ENCODE peak calls at places on chromosomes 3 and 15, in five cellular contexts. R is Peyer's patch, W is cardiac muscle cell, D is left ventricle myocardium inferior, N is endothelial cell. Q is an unnamed sample.

GRCh38 chr15:74396445-74397238 is 29.2 kb upstream of the CYP11A1 start:
- DNase-seq in D (no peak), R (no peak), W (no peak), N (no peak), Q (peak)

GRCh38 chr3:24069045-24069444 is 124.0 kb downstream of the NR1D2 start:
- DNase-seq in D (no peak), W (peak), N (no peak), R (no peak), Q (no peak)

GRCh38 chr3:43699864-43700263 is 9.1 kb downstream of the ABHD5 start:
- DNase-seq in D (no peak), N (no peak), W (no peak), R (no peak), Q (no peak)

GRCh38 chr3:146739203-146739671 is 134.1 kb upstream of the PLSCR5 start:
- DNase-seq in D (no peak), R (no peak), W (no peak), N (no peak), Q (no peak)

GRCh38 chr3:69738291-69738690 is 973 bp upstream of the MITF start:
- DNase-seq in R (no peak), N (no peak), W (peak), D (no peak), Q (no peak)

GRCh38 chr15:63971427-63971805 is 74.9 kb downstream of the DAPK2 start:
- DNase-seq in N (no peak), R (peak), D (no peak), W (no peak), Q (no peak)

GRCh38 chr3:63364495-63364894 is 86.4 kb downstream of the SYNPR start:
- DNase-seq in W (peak), R (no peak), D (no peak), N (no peak), Q (no peak)

GRCh38 chr3:185362850-185363661 is at the start of gene MAP3K13:
- DNase-seq in N (peak), R (no peak), D (peak), W (peak), Q (no peak)

GRCh38 chr3:67808906-67809305 is 154.5 kb upstream of the SUCLG2 start:
- DNase-seq in W (no peak), D (no peak), N (no peak), R (no peak), Q (no peak)

GRCh38 chr3:155497930-155498647 is 204.6 kb upstream of the STRIT1 start:
- DNase-seq in R (no peak), N (no peak), D (no peak), W (peak), Q (no peak)

GRCh38 chr3:113035387-113035982 is 44.7 kb downstream of the GTPBP8 start:
- DNase-seq in N (peak), W (peak), R (no peak), D (no peak), Q (no peak)

GRCh38 chr3:119230071-119230470 is 10.6 kb downstream of the B4GALT4 start:
- DNase-seq in W (no peak), D (no peak), R (no peak), N (no peak), Q (no peak)

GRCh38 chr3:144332866-144333265 is 361.2 kb downstream of the DIPK2A start:
- DNase-seq in D (no peak), W (no peak), R (no peak), N (no peak), Q (no peak)

GRCh38 chr3:188124184-188124583 is 29.8 kb upstream of the LPP start:
- DNase-seq in D (no peak), N (no peak), R (no peak), W (peak), Q (no peak)

GRCh38 chr3:12807066-12807465 is 10.6 kb downstream of the CAND2 start:
- DNase-seq in R (no peak), W (no peak), D (no peak), N (no peak), Q (no peak)
- TF ChIP-seq CTCF in R (no peak), W (no peak), D (no peak), N (no peak), Q (no peak)

DNA sequence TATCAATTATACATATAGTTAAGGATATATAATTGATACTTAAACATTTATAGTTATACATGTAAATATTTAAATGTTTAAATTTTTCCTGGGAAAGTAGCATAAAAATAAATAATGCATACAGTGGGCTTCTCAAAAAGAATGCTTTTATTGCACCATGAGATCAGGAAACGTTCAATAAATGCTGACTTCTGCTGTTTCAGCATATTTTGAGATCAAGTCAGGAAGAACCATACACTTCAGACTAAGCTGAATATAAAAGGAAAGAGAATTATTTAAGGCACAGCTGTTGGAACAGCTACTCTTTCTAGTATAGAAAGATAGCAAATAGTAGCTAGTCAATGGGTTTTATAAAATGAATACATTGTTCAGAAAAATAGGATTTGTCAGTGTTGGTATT is 1462.3 kb upstream of the CADM2 start:
- DNase-seq in R (no peak), D (no peak), W (no peak), N (no peak), Q (no peak)
- TF ChIP-seq CTCF in R (no peak), D (no peak), W (no peak), N (no peak), Q (no peak)

GRCh38 chr3:139455855-139456254 is 20.5 kb downstream of the RBP2 start:
- DNase-seq in D (no peak), W (peak), R (no peak), N (no peak), Q (no peak)
- TF ChIP-seq CTCF in D (no peak), W (no peak), R (no peak), N (peak), Q (no peak)

DNA sequence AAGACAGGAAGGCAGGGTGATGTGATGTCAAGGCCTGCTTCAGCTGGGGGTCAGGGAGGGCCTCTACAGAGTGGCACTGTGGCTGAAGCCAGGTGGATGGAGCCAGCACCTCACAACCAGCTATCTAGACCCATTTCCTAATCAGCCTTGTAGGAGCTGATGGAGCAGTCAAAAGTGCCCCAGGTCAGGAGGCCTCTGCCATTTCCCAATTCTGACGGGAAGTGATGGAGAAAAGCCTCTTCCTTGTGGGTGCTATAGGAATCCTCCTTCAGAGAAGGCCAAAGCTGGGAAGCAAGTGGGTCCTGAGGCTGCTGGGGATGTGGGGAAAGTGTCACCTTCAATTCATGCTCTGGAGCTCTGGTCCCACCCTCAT is 11.2 kb upstream of the RFT1 start:
- DNase-seq in W (no peak), D (no peak), R (no peak), N (no peak), Q (no peak)
- TF ChIP-seq CTCF in W (no peak), D (no peak), R (no peak), N (no peak), Q (no peak)

DNA sequence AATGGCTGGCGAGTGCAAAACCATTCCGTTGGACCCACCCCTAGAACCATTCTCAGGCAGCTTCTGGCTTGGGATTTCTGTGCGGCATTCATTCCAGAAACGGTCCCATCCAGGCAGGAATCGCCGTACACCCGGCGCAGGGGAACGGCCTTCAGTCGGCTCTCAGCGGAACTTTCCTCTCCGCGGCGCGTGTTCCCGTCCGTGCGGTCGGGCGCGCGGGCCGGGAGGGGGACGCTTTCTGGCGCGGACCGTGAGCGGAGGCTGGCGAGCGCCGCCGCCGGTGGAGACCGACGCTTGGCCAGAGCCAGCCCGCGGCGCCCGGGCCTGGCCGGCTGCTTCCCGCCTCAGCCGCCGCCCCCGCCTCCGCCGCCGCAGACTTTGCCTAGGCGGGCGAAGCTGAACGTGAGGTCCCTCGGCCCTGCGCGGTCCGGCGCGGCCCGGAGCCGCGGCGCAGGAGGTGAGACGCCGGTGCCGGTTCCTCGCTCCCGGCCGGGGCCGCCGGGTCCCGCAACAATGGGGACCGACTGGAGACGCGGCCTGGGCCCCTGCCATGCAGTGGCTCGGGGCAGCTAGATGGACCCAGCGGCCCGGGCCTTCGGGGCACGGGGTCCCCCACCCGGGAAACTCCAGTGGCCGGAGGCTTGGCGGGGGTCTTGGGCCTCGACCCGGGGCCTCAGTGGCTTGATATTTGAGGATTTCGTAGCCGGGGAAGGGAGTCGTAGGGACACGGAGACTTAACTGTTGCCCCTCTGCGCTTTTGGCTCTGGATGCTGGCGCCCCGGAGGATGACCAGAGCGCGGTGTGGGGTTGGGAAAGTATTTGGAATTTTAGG is at the start of gene RAD54L2:
- DNase-seq in N (peak), R (peak), D (peak), W (peak), Q (peak)
- TF ChIP-seq CTCF in N (no peak), R (peak), D (peak), W (peak), Q (no peak)

GRCh38 chr3:39106281-39107055 is 959 bp downstream of the GORASP1 start:
- DNase-seq in R (no peak), W (peak), D (no peak), N (no peak), Q (no peak)
- TF ChIP-seq CTCF in R (no peak), W (no peak), D (no peak), N (no peak), Q (no peak)

GRCh38 chr3:166660962-166661361 is 719.1 kb downstream of the ZBBX start:
- DNase-seq in W (no peak), N (no peak), D (no peak), R (no peak), Q (no peak)
- TF ChIP-seq CTCF in W (no peak), N (no peak), D (no peak), R (no peak), Q (no peak)